ENCODE peak calls at places on chromosome X, in seven cellular contexts. L is OCI-LY7, F is lung, G is hepatocyte, P is upper lobe of right lung, B is body of pancreas, D is psoas muscle. V is an unnamed sample.

GRCh38 chrX:68440940-68441339 is 7.6 kb upstream of the OPHN1 start:
- DNase-seq in L (no peak), F (peak; percentile 51), G (peak; percentile 71), P (no peak), B (peak; percentile 71), D (no peak), V (no peak)

GRCh38 chrX:135982860-135983259 is 2.4 kb upstream of the SLC9A6 start:
- DNase-seq in L (no peak), F (no peak), G (no peak), P (no peak), B (no peak), D (no peak), V (no peak)

GRCh38 chrX:6545712-6546111 is 10.8 kb upstream of the VCX3A start:
- DNase-seq in L (no peak), F (no peak), G (no peak), P (no peak), B (no peak), D (no peak), V (no peak)

GRCh38 chrX:66677430-66677829 is 38.6 kb upstream of the EDA2R start:
- DNase-seq in L (no peak), F (no peak), G (no peak), P (no peak), B (no peak), D (no peak), V (no peak)

GRCh38 chrX:93673869-93674271 is at the start of gene FAM133A:
- DNase-seq in L (no peak), F (no peak), G (peak; percentile 63), P (no peak), B (no peak), D (no peak), V (no peak)

GRCh38 chrX:150092549-150092948 is 154.3 kb upstream of the EOLA2 start:
- DNase-seq in L (no peak), F (no peak), G (no peak), P (no peak), B (no peak), D (no peak), V (no peak)

GRCh38 chrX:21926527-21927278 is 13.8 kb upstream of the SMS start:
- DNase-seq in L (no peak), F (no peak), G (peak; percentile 60), P (no peak), B (no peak), D (no peak), V (no peak)

GRCh38 chrX:106363214-106363613 is 195.1 kb downstream of the PWWP3B start:
- DNase-seq in L (no peak), F (no peak), G (no peak), P (no peak), B (no peak), D (no peak), V (no peak)

GRCh38 chrX:150899191-150899757 is 806 bp upstream of the CD99L2 start:
- DNase-seq in L (peak; percentile 71), F (peak; percentile 35), G (peak; percentile 36), P (peak; percentile 67), B (peak; percentile 18), D (peak; percentile 57), V (peak; percentile 59)

GRCh38 chrX:134547047-134547679 is 87.2 kb downstream of the HPRT1 start:
- DNase-seq in L (no peak), F (no peak), G (no peak), P (no peak), B (no peak), D (no peak), V (no peak)

GRCh38 chrX:131979116-131979515 is 44.0 kb upstream of the STK26 start:
- DNase-seq in L (no peak), F (no peak), G (no peak), P (no peak), B (no peak), D (no peak), V (no peak)

GRCh38 chrX:17697191-17697590 is 40.1 kb upstream of the SCML1 start:
- DNase-seq in L (no peak), F (no peak), G (no peak), P (no peak), B (no peak), D (no peak), V (no peak)

GRCh38 chrX:134716620-134717012 is 58.3 kb upstream of the PLAC1 start:
- DNase-seq in L (no peak), F (no peak), G (no peak), P (no peak), B (no peak), D (no peak), V (no peak)

GRCh38 chrX:103585421-103586313 is at the start of gene TCEAL4:
- DNase-seq in L (peak; percentile 49), F (peak; percentile 53), G (peak; percentile 74), P (peak; percentile 84), B (peak; percentile 59), D (peak; percentile 75), V (peak; percentile 81)

GRCh38 chrX:24870143-24870542 is 145.6 kb downstream of the ARX start:
- DNase-seq in L (no peak), F (no peak), G (peak; percentile 27), P (no peak), B (no peak), D (no peak), V (no peak)

GRCh38 chrX:49278081-49278480 is 8.5 kb downstream of the PPP1R3F start:
- DNase-seq in L (no peak), F (no peak), G (no peak), P (no peak), B (no peak), D (no peak), V (peak; percentile 7)

GRCh38 chrX:83511208-83511607 is 3.1 kb downstream of the POU3F4 start:
- DNase-seq in L (no peak), F (no peak), G (no peak), P (no peak), B (no peak), D (no peak), V (no peak)

GRCh38 chrX:114583646-114584433 is at the start of gene HTR2C:
- DNase-seq in L (no peak), F (no peak), G (no peak), P (no peak), B (no peak), D (no peak), V (no peak)

GRCh38 chrX:134670241-134670811 is 12.1 kb upstream of the PLAC1 start:
- DNase-seq in L (no peak), F (peak; percentile 69), G (peak; percentile 38), P (peak; percentile 69), B (peak; percentile 52), D (peak; percentile 55), V (no peak)

GRCh38 chrX:150841466-150842197 is 56.8 kb downstream of the CD99L2 start:
- DNase-seq in L (no peak), F (no peak), G (no peak), P (no peak), B (no peak), D (no peak), V (no peak)

GRCh38 chrX:38768079-38768478 is 33.2 kb upstream of the MID1IP1 start:
- DNase-seq in L (peak; percentile 33), F (no peak), G (peak; percentile 19), P (no peak), B (peak; percentile 10), D (no peak), V (no peak)
- TF ChIP-seq CTCF in L (peak; percentile 70), F (peak; percentile 12), G (peak; percentile 51), P (peak; percentile 41), B (peak; percentile 58), D (peak; percentile 46), V (peak; percentile 55)

GRCh38 chrX:15848576-15848975 is 6.0 kb downstream of the AP1S2 start:
- DNase-seq in L (no peak), F (no peak), G (no peak), P (no peak), B (no peak), D (no peak), V (no peak)

GRCh38 chrX:15854080-15854655 is 445 bp downstream of the AP1S2 start:
- DNase-seq in L (peak; percentile 55), F (peak; percentile 47), G (peak; percentile 79), P (peak; percentile 78), B (peak; percentile 42), D (peak; percentile 80), V (peak; percentile 62)

GRCh38 chrX:15853586-15854079 is 980 bp downstream of the AP1S2 start:
- DNase-seq in L (peak; percentile 10), F (no peak), G (peak; percentile 17), P (no peak), B (no peak), D (no peak), V (no peak)

GRCh38 chrX:15854712-15855561 is at the start of gene AP1S2:
- DNase-seq in L (peak; percentile 92), F (peak; percentile 96), G (peak; percentile 98), P (peak; percentile 96), B (peak; percentile 90), D (peak; percentile 97), V (peak; percentile 95)

DNA sequence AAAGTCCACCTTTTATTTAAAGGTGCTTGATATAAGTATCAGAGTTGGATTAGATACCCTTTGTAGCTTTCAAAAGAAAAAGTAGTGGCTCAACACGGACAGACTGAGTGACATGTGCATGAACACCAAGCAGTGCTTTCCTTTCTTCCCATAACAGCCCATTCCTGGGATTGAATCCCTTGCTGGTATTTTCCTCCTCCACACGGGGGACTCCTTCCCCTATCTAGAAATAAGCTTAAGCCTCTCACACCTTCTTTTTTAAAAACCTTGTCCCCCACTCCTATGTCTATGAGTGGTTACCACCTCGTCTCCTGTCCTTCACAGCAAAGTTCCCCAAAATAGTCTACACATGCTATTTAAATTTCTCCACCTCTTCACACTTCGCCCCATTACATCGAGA is 5.1 kb downstream of the AP1S2 start:
- DNase-seq in L (no peak), F (no peak), G (peak; percentile 22), P (no peak), B (no peak), D (no peak), V (no peak)
- H3K36me3 ChIP-seq in L (peaks cover 67% of the 10 kb centered on the region), F (no peaks in the 10 kb centered on the region), G (no peaks in the 10 kb centered on the region), P (no peaks in the 10 kb centered on the region), B (no peaks in the 10 kb centered on the region), D (no peaks in the 10 kb centered on the region), V (no peaks in the 10 kb centered on the region)

DNA sequence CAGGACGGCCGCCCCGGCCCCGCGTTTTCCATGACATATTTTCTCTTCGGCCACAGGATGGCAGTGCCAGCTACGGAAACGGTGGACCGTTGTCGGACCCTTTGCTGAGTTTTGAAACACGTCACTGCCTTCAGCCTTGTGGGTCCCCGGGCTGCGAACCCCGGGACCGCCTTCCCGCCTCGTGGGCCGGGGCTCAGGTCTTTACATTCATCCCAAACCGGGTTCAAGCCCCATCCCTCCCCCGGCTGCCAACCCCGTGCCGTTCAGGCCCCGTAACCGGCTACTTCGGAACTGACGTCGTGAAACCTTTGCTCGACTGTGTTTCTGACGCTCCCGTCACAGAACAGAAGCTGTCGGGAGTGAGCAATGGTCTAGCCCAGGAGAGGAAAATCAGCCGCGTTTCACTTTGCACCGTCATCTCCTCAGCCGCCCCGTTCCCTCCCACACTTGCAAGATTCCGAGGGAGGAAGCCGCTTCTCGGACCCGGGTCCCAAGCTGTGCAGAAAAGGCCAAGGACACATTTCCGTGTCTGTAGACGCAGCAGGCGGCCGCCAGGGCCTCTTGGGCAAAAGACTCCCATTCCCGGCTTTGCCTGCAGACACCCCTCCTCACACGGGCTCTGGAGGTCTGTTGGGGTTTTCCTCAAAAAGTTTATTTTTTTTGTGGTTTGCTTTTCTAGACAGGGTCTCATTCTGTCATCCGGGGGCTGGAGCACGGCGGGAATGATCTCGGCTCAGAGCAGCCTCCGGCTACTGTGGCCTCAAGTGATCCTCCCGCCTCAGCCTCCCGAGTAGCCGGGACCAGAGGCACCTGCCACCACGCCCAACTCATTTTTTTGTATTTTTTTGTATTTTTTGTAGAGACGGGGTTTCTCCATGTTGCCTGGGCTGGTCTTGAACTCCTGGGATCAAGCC is 41.4 kb upstream of the PPP2R3B start:
- DNase-seq in L (peak; percentile 39), F (no peak), G (peak; percentile 67), P (no peak), B (no peak), D (peak; percentile 30), V (no peak)
- TF ChIP-seq CTCF in L (peak; percentile 53), F (no peak), G (peak; percentile 61), P (no peak), B (no peak), D (no peak), V (no peak)

GRCh38 chrX:40660381-40660780 is 13.0 kb upstream of the CXorf38 start:
- DNase-seq in L (no peak), F (no peak), G (no peak), P (no peak), B (no peak), D (no peak), V (no peak)
- H3K36me3 ChIP-seq in L (peaks cover 54% of the 10 kb centered on the region), F (peaks cover 8% of the 10 kb centered on the region), G (no peaks in the 10 kb centered on the region), P (peaks cover 43% of the 10 kb centered on the region), B (no peaks in the 10 kb centered on the region), D (no peaks in the 10 kb centered on the region), V (no peaks in the 10 kb centered on the region)

V was measured in Peyer's patch.